ENCODE peak calls at places on chromosomes 11 and 22, in eight cellular contexts. One of them, this sample, is unnamed. For H3K4me1, the result is how much of the 10 kb centered on the place peaks cover.

GRCh38 chr11:57709802-57710367 is 2.1 kb downstream of the MED19 start:
- DNase-seq in mesendoderm: no peak
- DNase-seq in body of pancreas: no peak
- DNase-seq in upper lobe of left lung: no peak
- DNase-seq in heart right ventricle: no peak
- DNase-seq in ascending aorta: no peak
- DNase-seq in stomach: no peak
- DNase-seq in fibroblast of lung: no peak
- DNase-seq in this sample: no peak

GRCh38 chr22:49415219-49415951 is 412.3 kb downstream of the BRD1 start:
- DNase-seq in mesendoderm: no peak
- DNase-seq in body of pancreas: no peak
- DNase-seq in upper lobe of left lung: no peak
- DNase-seq in heart right ventricle: no peak
- DNase-seq in ascending aorta: no peak
- DNase-seq in stomach: no peak
- DNase-seq in fibroblast of lung: no peak
- DNase-seq in this sample: no peak

GRCh38 chr11:3224730-3225098 is 6.1 kb upstream of the MRGPRG start:
- DNase-seq in mesendoderm: no peak
- DNase-seq in body of pancreas: no peak
- DNase-seq in upper lobe of left lung: no peak
- DNase-seq in heart right ventricle: no peak
- DNase-seq in ascending aorta: no peak
- DNase-seq in stomach: no peak
- DNase-seq in fibroblast of lung: no peak
- DNase-seq in this sample: no peak

GRCh38 chr11:66289548-66290331 is 797 bp upstream of the YIF1A start:
- DNase-seq in mesendoderm: peak
- DNase-seq in body of pancreas: peak
- DNase-seq in upper lobe of left lung: peak
- DNase-seq in heart right ventricle: peak
- DNase-seq in ascending aorta: no peak
- DNase-seq in stomach: peak
- DNase-seq in fibroblast of lung: no peak
- DNase-seq in this sample: no peak

GRCh38 chr11:76444384-76445121 is at the start of gene EMSY:
- DNase-seq in mesendoderm: peak
- DNase-seq in body of pancreas: peak
- DNase-seq in upper lobe of left lung: peak
- DNase-seq in heart right ventricle: peak
- DNase-seq in ascending aorta: peak
- DNase-seq in stomach: peak
- DNase-seq in fibroblast of lung: peak
- DNase-seq in this sample: peak

GRCh38 chr11:119377112-119377901 is 4.2 kb downstream of the USP2 start:
- DNase-seq in mesendoderm: peak
- DNase-seq in body of pancreas: no peak
- DNase-seq in upper lobe of left lung: no peak
- DNase-seq in heart right ventricle: no peak
- DNase-seq in ascending aorta: no peak
- DNase-seq in stomach: no peak
- DNase-seq in fibroblast of lung: no peak
- DNase-seq in this sample: no peak

GRCh38 chr11:119759324-119759723 is 30.3 kb upstream of the NECTIN1 start:
- DNase-seq in mesendoderm: peak
- DNase-seq in body of pancreas: no peak
- DNase-seq in upper lobe of left lung: no peak
- DNase-seq in heart right ventricle: no peak
- DNase-seq in ascending aorta: no peak
- DNase-seq in stomach: no peak
- DNase-seq in fibroblast of lung: peak
- DNase-seq in this sample: no peak

GRCh38 chr22:23772315-23773246 is at the start of gene MMP11:
- DNase-seq in mesendoderm: peak
- DNase-seq in body of pancreas: peak
- DNase-seq in upper lobe of left lung: peak
- DNase-seq in heart right ventricle: peak
- DNase-seq in ascending aorta: no peak
- DNase-seq in stomach: peak
- DNase-seq in fibroblast of lung: no peak
- DNase-seq in this sample: peak

GRCh38 chr22:50611341-50612060 is 10.9 kb downstream of the MAPK8IP2 start:
- DNase-seq in mesendoderm: no peak
- DNase-seq in body of pancreas: no peak
- DNase-seq in upper lobe of left lung: peak
- DNase-seq in heart right ventricle: no peak
- DNase-seq in ascending aorta: no peak
- DNase-seq in stomach: no peak
- DNase-seq in fibroblast of lung: no peak
- DNase-seq in this sample: no peak

GRCh38 chr11:72624496-72625201 is 49.6 kb downstream of the PDE2A start:
- DNase-seq in mesendoderm: no peak
- DNase-seq in body of pancreas: peak
- DNase-seq in upper lobe of left lung: no peak
- DNase-seq in heart right ventricle: peak
- DNase-seq in ascending aorta: peak
- DNase-seq in stomach: no peak
- DNase-seq in fibroblast of lung: no peak
- DNase-seq in this sample: peak

GRCh38 chr11:26143553-26144308 is 188.2 kb upstream of the ANO3 start:
- DNase-seq in mesendoderm: peak
- DNase-seq in body of pancreas: no peak
- DNase-seq in upper lobe of left lung: no peak
- DNase-seq in heart right ventricle: no peak
- DNase-seq in ascending aorta: no peak
- DNase-seq in stomach: no peak
- DNase-seq in fibroblast of lung: no peak
- DNase-seq in this sample: no peak

GRCh38 chr11:93002380-93002779 is 32.9 kb downstream of the MTNR1B start:
- DNase-seq in mesendoderm: no peak
- DNase-seq in body of pancreas: no peak
- DNase-seq in upper lobe of left lung: no peak
- DNase-seq in heart right ventricle: no peak
- DNase-seq in ascending aorta: no peak
- DNase-seq in stomach: no peak
- DNase-seq in fibroblast of lung: no peak
- DNase-seq in this sample: no peak

GRCh38 chr22:39715778-39716495 is 145.4 kb downstream of the CACNA1I start:
- DNase-seq in mesendoderm: no peak
- DNase-seq in body of pancreas: no peak
- DNase-seq in upper lobe of left lung: no peak
- DNase-seq in heart right ventricle: no peak
- DNase-seq in ascending aorta: no peak
- DNase-seq in stomach: no peak
- DNase-seq in fibroblast of lung: no peak
- DNase-seq in this sample: no peak

GRCh38 chr11:2525166-2525861 is 80.5 kb downstream of the KCNQ1 start:
- DNase-seq in mesendoderm: no peak
- DNase-seq in body of pancreas: no peak
- DNase-seq in upper lobe of left lung: peak
- DNase-seq in heart right ventricle: peak
- DNase-seq in ascending aorta: peak
- DNase-seq in stomach: peak
- DNase-seq in fibroblast of lung: no peak
- DNase-seq in this sample: peak

GRCh38 chr11:82268627-82269026 is 465.0 kb downstream of the FAM181B start:
- DNase-seq in mesendoderm: no peak
- DNase-seq in body of pancreas: no peak
- DNase-seq in upper lobe of left lung: no peak
- DNase-seq in heart right ventricle: no peak
- DNase-seq in ascending aorta: no peak
- DNase-seq in stomach: no peak
- DNase-seq in fibroblast of lung: no peak
- DNase-seq in this sample: no peak

GRCh38 chr22:30212996-30213441 is 33.5 kb downstream of the LIF start:
- DNase-seq in mesendoderm: no peak
- DNase-seq in body of pancreas: peak
- DNase-seq in upper lobe of left lung: peak
- DNase-seq in heart right ventricle: no peak
- DNase-seq in ascending aorta: no peak
- DNase-seq in stomach: no peak
- DNase-seq in fibroblast of lung: peak
- DNase-seq in this sample: no peak

GRCh38 chr22:36245805-36246356 is 6.6 kb upstream of the APOL2 start:
- DNase-seq in mesendoderm: no peak
- DNase-seq in body of pancreas: no peak
- DNase-seq in upper lobe of left lung: no peak
- DNase-seq in heart right ventricle: no peak
- DNase-seq in ascending aorta: no peak
- DNase-seq in stomach: no peak
- DNase-seq in fibroblast of lung: no peak
- DNase-seq in this sample: no peak

GRCh38 chr22:20413217-20414058 is 19.5 kb downstream of the ZNF74 start:
- DNase-seq in mesendoderm: no peak
- DNase-seq in body of pancreas: no peak
- DNase-seq in upper lobe of left lung: no peak
- DNase-seq in heart right ventricle: no peak
- DNase-seq in ascending aorta: no peak
- DNase-seq in stomach: no peak
- DNase-seq in fibroblast of lung: no peak
- DNase-seq in this sample: no peak

DNA sequence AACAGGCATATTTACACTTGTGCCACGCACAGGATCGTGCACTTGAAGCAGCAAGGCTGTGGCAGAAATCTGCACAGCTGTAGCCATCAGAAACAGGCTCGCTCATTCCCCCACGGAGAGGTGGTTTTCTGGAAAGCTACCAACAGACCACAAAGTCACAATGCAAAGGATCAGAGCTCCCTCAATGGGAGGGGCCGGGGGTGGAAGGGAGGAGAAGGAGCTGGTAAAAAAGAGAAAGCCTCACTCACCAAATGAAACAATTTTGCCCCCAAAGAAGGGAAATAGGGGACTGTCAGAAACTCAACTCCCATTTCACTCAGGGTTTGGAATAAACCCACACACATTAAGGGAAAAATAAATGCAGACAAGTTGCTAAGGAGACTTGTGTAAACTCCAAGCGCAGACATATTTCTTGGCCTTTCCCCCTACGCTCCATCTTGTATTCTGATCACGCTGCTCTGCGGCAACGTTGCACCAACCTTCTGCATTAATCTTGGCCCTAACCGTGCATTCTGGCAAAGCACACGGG is 43.2 kb upstream of the BLID start:
- DNase-seq in mesendoderm: peak
- DNase-seq in body of pancreas: no peak
- DNase-seq in upper lobe of left lung: no peak
- DNase-seq in heart right ventricle: no peak
- DNase-seq in ascending aorta: no peak
- DNase-seq in stomach: no peak
- DNase-seq in fibroblast of lung: peak
- DNase-seq in this sample: peak
- H3K4me1 ChIP-seq in mesendoderm: under half
- H3K4me1 ChIP-seq in body of pancreas: under half
- H3K4me1 ChIP-seq in upper lobe of left lung: under half
- H3K4me1 ChIP-seq in heart right ventricle: under half
- H3K4me1 ChIP-seq in ascending aorta: under half
- H3K4me1 ChIP-seq in stomach: under half
- H3K4me1 ChIP-seq in fibroblast of lung: under half
- H3K4me1 ChIP-seq in this sample: under half

DNA sequence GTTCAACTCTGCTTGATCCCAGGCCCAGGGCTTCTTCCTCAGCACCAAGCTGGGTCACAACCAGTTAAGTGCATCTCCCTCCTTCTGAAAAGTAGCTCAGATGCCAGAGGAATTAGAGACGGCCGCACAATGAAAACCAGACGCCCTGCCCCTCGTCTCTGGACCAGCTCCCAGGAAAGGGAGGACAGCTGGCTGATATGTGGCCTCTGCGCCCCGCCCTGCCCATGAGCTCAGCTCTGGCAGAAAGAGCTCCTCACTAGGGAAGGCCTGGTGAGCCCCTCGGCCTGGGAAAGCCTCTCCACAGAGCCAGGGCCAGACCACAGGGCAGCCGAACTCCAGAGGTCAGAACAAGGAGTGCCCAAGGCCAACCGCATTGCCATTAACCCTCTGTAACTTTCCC is 18.1 kb upstream of the SCGB1A1 start:
- DNase-seq in mesendoderm: no peak
- DNase-seq in body of pancreas: peak
- DNase-seq in upper lobe of left lung: peak
- DNase-seq in heart right ventricle: peak
- DNase-seq in ascending aorta: peak
- DNase-seq in stomach: peak
- DNase-seq in fibroblast of lung: peak
- DNase-seq in this sample: peak
- H3K4me1 ChIP-seq in mesendoderm: under half
- H3K4me1 ChIP-seq in body of pancreas: under half
- H3K4me1 ChIP-seq in upper lobe of left lung: under half
- H3K4me1 ChIP-seq in heart right ventricle: under half
- H3K4me1 ChIP-seq in ascending aorta: half or more
- H3K4me1 ChIP-seq in stomach: half or more
- H3K4me1 ChIP-seq in fibroblast of lung: under half
- H3K4me1 ChIP-seq in this sample: half or more

GRCh38 chr22:25540128-25540790 is 24.2 kb upstream of the GRK3 start:
- DNase-seq in mesendoderm: no peak
- DNase-seq in body of pancreas: no peak
- DNase-seq in upper lobe of left lung: no peak
- DNase-seq in heart right ventricle: no peak
- DNase-seq in ascending aorta: no peak
- DNase-seq in stomach: no peak
- DNase-seq in fibroblast of lung: no peak
- DNase-seq in this sample: no peak
- H3K4me1 ChIP-seq in mesendoderm: under half
- H3K4me1 ChIP-seq in body of pancreas: under half
- H3K4me1 ChIP-seq in upper lobe of left lung: under half
- H3K4me1 ChIP-seq in heart right ventricle: under half
- H3K4me1 ChIP-seq in ascending aorta: under half
- H3K4me1 ChIP-seq in stomach: under half
- H3K4me1 ChIP-seq in fibroblast of lung: under half
- H3K4me1 ChIP-seq in this sample: under half

GRCh38 chr11:67368621-67369020 is 4.8 kb downstream of the CLCF1 start:
- DNase-seq in mesendoderm: no peak
- DNase-seq in body of pancreas: no peak
- DNase-seq in upper lobe of left lung: no peak
- DNase-seq in heart right ventricle: no peak
- DNase-seq in ascending aorta: no peak
- DNase-seq in stomach: no peak
- DNase-seq in fibroblast of lung: no peak
- DNase-seq in this sample: no peak
- H3K4me1 ChIP-seq in mesendoderm: under half
- H3K4me1 ChIP-seq in body of pancreas: under half
- H3K4me1 ChIP-seq in upper lobe of left lung: half or more
- H3K4me1 ChIP-seq in heart right ventricle: under half
- H3K4me1 ChIP-seq in ascending aorta: under half
- H3K4me1 ChIP-seq in stomach: half or more
- H3K4me1 ChIP-seq in fibroblast of lung: under half
- H3K4me1 ChIP-seq in this sample: under half

DNA sequence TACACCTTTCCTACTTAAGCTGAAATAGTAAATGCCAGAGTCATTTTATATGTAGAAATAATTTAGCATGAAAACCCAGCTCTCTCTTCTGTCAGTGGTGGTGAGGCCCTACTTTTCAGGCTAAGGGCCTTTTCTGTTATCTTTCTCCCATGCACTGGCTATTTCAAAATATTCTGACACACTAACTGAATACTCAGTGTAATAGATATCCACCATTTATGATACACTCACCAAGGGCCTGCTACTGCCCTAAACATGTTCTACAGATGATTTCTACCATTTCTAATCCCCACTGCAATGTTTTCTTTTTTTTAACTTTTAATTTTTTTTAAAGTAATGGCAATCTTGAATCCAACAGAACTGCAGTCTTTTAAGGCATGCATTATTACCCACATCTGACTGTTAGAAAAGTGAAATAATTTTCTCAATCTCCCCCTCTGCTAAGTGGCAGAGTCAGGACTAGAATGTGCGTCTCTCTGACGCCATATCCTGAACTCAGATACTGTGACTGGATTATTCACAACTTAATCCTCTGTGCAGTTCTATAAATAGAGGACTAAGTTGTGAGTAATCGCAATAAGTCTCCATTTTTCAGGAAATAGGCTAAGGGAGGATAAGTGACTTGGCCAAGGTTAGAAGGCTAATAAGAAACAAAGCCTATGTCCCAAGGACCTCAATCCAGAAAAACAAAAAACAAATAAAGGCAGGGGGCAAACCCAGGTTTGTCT is 44.0 kb downstream of the GRAMD1B start:
- DNase-seq in mesendoderm: no peak
- DNase-seq in body of pancreas: no peak
- DNase-seq in upper lobe of left lung: no peak
- DNase-seq in heart right ventricle: no peak
- DNase-seq in ascending aorta: no peak
- DNase-seq in stomach: no peak
- DNase-seq in fibroblast of lung: peak
- DNase-seq in this sample: no peak
- H3K4me1 ChIP-seq in mesendoderm: under half
- H3K4me1 ChIP-seq in body of pancreas: under half
- H3K4me1 ChIP-seq in upper lobe of left lung: under half
- H3K4me1 ChIP-seq in heart right ventricle: under half
- H3K4me1 ChIP-seq in ascending aorta: under half
- H3K4me1 ChIP-seq in stomach: under half
- H3K4me1 ChIP-seq in fibroblast of lung: under half
- H3K4me1 ChIP-seq in this sample: under half